ENCODE peak calls at places on chromosomes 5 and 9, in four cellular contexts. J, D, W and Q are unnamed samples. For H3K4me1, the result is how much of the 10 kb centered on the place peaks cover.

GRCh38 chr9:3868012-3868411 is 342.2 kb upstream of the RFX3 start:
- DNase-seq in J (no peak), D (no peak), W (no peak), Q (no peak)

GRCh38 chr9:125431741-125432271 is 170.2 kb downstream of the GAPVD1 start:
- DNase-seq in J (no peak), D (no peak), W (no peak), Q (no peak)

GRCh38 chr5:39352931-39353330 is 11.4 kb downstream of the C9 start:
- DNase-seq in J (no peak), D (no peak), W (no peak), Q (no peak)

GRCh38 chr9:91033270-91033669 is 231.7 kb downstream of the SYK start:
- DNase-seq in J (no peak), D (no peak), W (no peak), Q (no peak)

GRCh38 chr9:99253134-99253533 is 31.1 kb downstream of the SEC61B start:
- DNase-seq in J (peak), D (no peak), W (no peak), Q (no peak)

GRCh38 chr9:128008171-128008570 is 27.4 kb upstream of the EEIG1 start:
- DNase-seq in J (no peak), D (no peak), W (no peak), Q (no peak)

GRCh38 chr5:109485030-109485429 is 75.3 kb upstream of the PJA2 start:
- DNase-seq in J (no peak), D (peak), W (no peak), Q (no peak)

GRCh38 chr9:93861736-93862358 is 93.3 kb downstream of the BARX1 start:
- DNase-seq in J (no peak), D (no peak), W (no peak), Q (no peak)

GRCh38 chr5:124979174-124979573 is 232.7 kb upstream of the ZNF608 start:
- DNase-seq in J (no peak), D (no peak), W (no peak), Q (peak)

GRCh38 chr9:127021664-127022337 is 100.6 kb downstream of the ANGPTL2 start:
- DNase-seq in J (no peak), D (no peak), W (no peak), Q (no peak)

GRCh38 chr9:13330396-13331004 is 51.0 kb upstream of the MPDZ start:
- DNase-seq in J (no peak), D (no peak), W (no peak), Q (no peak)

GRCh38 chr5:40052812-40053211 is 626.9 kb upstream of the PTGER4 start:
- DNase-seq in J (no peak), D (no peak), W (no peak), Q (no peak)

GRCh38 chr9:6676254-6676928 is 30.9 kb upstream of the GLDC start:
- DNase-seq in J (no peak), D (no peak), W (no peak), Q (no peak)

GRCh38 chr9:22216730-22217160 is 207.6 kb upstream of the CDKN2B start:
- DNase-seq in J (no peak), D (peak), W (no peak), Q (no peak)

GRCh38 chr5:155631116-155631515 is 617.6 kb downstream of the KIF4B start:
- DNase-seq in J (no peak), D (no peak), W (no peak), Q (no peak)

GRCh38 chr5:149172709-149173505 is 31.6 kb downstream of the ABLIM3 start:
- DNase-seq in J (no peak), D (peak), W (no peak), Q (no peak)

GRCh38 chr5:31106742-31107546 is 86.5 kb upstream of the CDH6 start:
- DNase-seq in J (no peak), D (no peak), W (no peak), Q (peak)

GRCh38 chr5:136014049-136014516 is 14.7 kb upstream of the TGFBI start:
- DNase-seq in J (no peak), D (no peak), W (no peak), Q (no peak)

GRCh38 chr5:149238540-149238939 is 33.1 kb upstream of the AFAP1L1 start:
- DNase-seq in J (no peak), D (no peak), W (no peak), Q (no peak)

GRCh38 chr5:2378976-2379375 is 372.5 kb downstream of the IRX2 start:
- DNase-seq in J (no peak), D (no peak), W (no peak), Q (no peak)

GRCh38 chr9:87547665-87548064 is 50.0 kb downstream of the DAPK1 start:
- DNase-seq in J (no peak), D (peak), W (no peak), Q (no peak)

GRCh38 chr9:70412678-70413426 is 1.6 kb downstream of the KLF9 start:
- DNase-seq in J (no peak), D (peak), W (peak), Q (no peak)

GRCh38 chr9:70409800-70410199 is 4.7 kb downstream of the KLF9 start:
- DNase-seq in J (no peak), D (no peak), W (no peak), Q (no peak)

GRCh38 chr9:70410368-70410767 is 4.1 kb downstream of the KLF9 start:
- DNase-seq in J (no peak), D (no peak), W (no peak), Q (no peak)

GRCh38 chr9:70411930-70412677 is 2.4 kb downstream of the KLF9 start:
- DNase-seq in J (peak), D (peak), W (peak), Q (no peak)

GRCh38 chr9:70411141-70411929 is 3.1 kb downstream of the KLF9 start:
- DNase-seq in J (no peak), D (peak), W (no peak), Q (no peak)
- TF ChIP-seq SUZ12 in J (no peak), D (no peak), W (no peak), Q (no peak)

GRCh38 chr9:71285191-71285656 is 163.8 kb upstream of the TRPM3 start:
- DNase-seq in J (no peak), D (peak), W (peak), Q (peak)

GRCh38 chr9:71286146-71286545 is 164.7 kb upstream of the TRPM3 start:
- DNase-seq in J (no peak), D (no peak), W (no peak), Q (no peak)
- H3K4me3 ChIP-seq in J (no peak), D (no peak), W (no peak), Q (no peak)

GRCh38 chr5:90379652-90380051 is 29.9 kb downstream of the CETN3 start:
- DNase-seq in J (no peak), D (peak), W (no peak), Q (no peak)

GRCh38 chr5:90386099-90386710 is 23.4 kb downstream of the CETN3 start:
- DNase-seq in J (no peak), D (peak), W (no peak), Q (no peak)

GRCh38 chr5:90384389-90384788 is 25.2 kb downstream of the CETN3 start:
- DNase-seq in J (no peak), D (no peak), W (no peak), Q (no peak)

GRCh38 chr5:90383903-90384302 is 25.7 kb downstream of the CETN3 start:
- DNase-seq in J (no peak), D (no peak), W (no peak), Q (no peak)

GRCh38 chr5:90381213-90381929 is 28.2 kb downstream of the CETN3 start:
- DNase-seq in J (no peak), D (no peak), W (no peak), Q (no peak)
- H3K4me1 ChIP-seq in J (under half), D (under half), W (under half), Q (under half)

GRCh38 chr9:138022756-138023393 is 145.3 kb downstream of the CACNA1B start:
- DNase-seq in J (no peak), D (no peak), W (peak), Q (no peak)

GRCh38 chr9:138024831-138025291 is 147.3 kb downstream of the CACNA1B start:
- DNase-seq in J (no peak), D (no peak), W (no peak), Q (no peak)

GRCh38 chr9:138022121-138022741 is 144.6 kb downstream of the CACNA1B start:
- DNase-seq in J (no peak), D (no peak), W (peak), Q (peak)

GRCh38 chr9:138024131-138024530 is 146.5 kb downstream of the CACNA1B start:
- DNase-seq in J (no peak), D (no peak), W (peak), Q (no peak)

GRCh38 chr9:138023394-138024124 is 146.0 kb downstream of the CACNA1B start:
- DNase-seq in J (no peak), D (no peak), W (peak), Q (no peak)
- TF ChIP-seq SUZ12 in J (no peak), D (no peak), W (no peak), Q (no peak)

GRCh38 chr9:130444565-130445221 is at the start of gene ASS1:
- DNase-seq in J (no peak), D (peak), W (peak), Q (no peak)
- H3K4me3 ChIP-seq in J (no peak), D (peak), W (peak), Q (peak)

GRCh38 chr9:111924281-111924680 is 27.7 kb downstream of the UGCG start:
- DNase-seq in J (no peak), D (no peak), W (no peak), Q (no peak)
- H3K4me1 ChIP-seq in J (under half), D (under half), W (under half), Q (under half)